ENCODE peak calls at places on chromosomes 13 and 19, in five cellular contexts. One of them, this sample, is unnamed. For H4K20me1, the result is how much of the 10 kb centered on the place peaks cover.

GRCh38 chr13:47829684-47830083 is 171.4 kb downstream of the SUCLA2 start:
- DNase-seq in GM12878: no peak
- DNase-seq in H1: no peak
- DNase-seq in HepG2: no peak
- DNase-seq in K562: no peak
- DNase-seq in this sample: no peak

GRCh38 chr19:32877323-32877912 is 7.9 kb upstream of the SLC7A9 start:
- DNase-seq in K562: no peak
- DNase-seq in HepG2: no peak
- DNase-seq in GM12878: no peak
- DNase-seq in H1: peak
- DNase-seq in this sample: no peak

GRCh38 chr19:11306337-11306736 is 10.4 kb downstream of the TSPAN16 start:
- DNase-seq in GM12878: no peak
- DNase-seq in HepG2: no peak
- DNase-seq in H1: no peak
- DNase-seq in K562: no peak
- DNase-seq in this sample: no peak

GRCh38 chr13:84400711-84401110 is 518.4 kb upstream of the SLITRK1 start:
- DNase-seq in HepG2: no peak
- DNase-seq in GM12878: no peak
- DNase-seq in H1: no peak
- DNase-seq in K562: no peak
- DNase-seq in this sample: no peak

GRCh38 chr13:32021785-32022184 is 9.8 kb upstream of the FRY start:
- DNase-seq in K562: no peak
- DNase-seq in GM12878: no peak
- DNase-seq in HepG2: no peak
- DNase-seq in H1: no peak
- DNase-seq in this sample: no peak

GRCh38 chr19:48686103-48686502 is 9.7 kb upstream of the FUT2 start:
- DNase-seq in GM12878: no peak
- DNase-seq in H1: no peak
- DNase-seq in K562: no peak
- DNase-seq in HepG2: peak
- DNase-seq in this sample: no peak

GRCh38 chr19:50719119-50719435 is 525 bp downstream of the SHANK1 start:
- DNase-seq in GM12878: no peak
- DNase-seq in HepG2: no peak
- DNase-seq in K562: no peak
- DNase-seq in H1: no peak
- DNase-seq in this sample: no peak

GRCh38 chr19:48379058-48379457 is 12.3 kb downstream of the KDELR1 start:
- DNase-seq in GM12878: no peak
- DNase-seq in HepG2: no peak
- DNase-seq in K562: no peak
- DNase-seq in H1: no peak
- DNase-seq in this sample: no peak

GRCh38 chr19:53432088-53432661 is 391 bp downstream of the ZNF761 start:
- DNase-seq in GM12878: no peak
- DNase-seq in H1: peak
- DNase-seq in K562: peak
- DNase-seq in HepG2: no peak
- DNase-seq in this sample: peak

GRCh38 chr13:110869805-110870706 is 44.8 kb downstream of the ANKRD10 start:
- DNase-seq in H1: peak
- DNase-seq in HepG2: peak
- DNase-seq in K562: peak
- DNase-seq in GM12878: no peak
- DNase-seq in this sample: peak

GRCh38 chr13:73403362-73404150 is 344.8 kb downstream of the KLF5 start:
- DNase-seq in HepG2: no peak
- DNase-seq in K562: no peak
- DNase-seq in GM12878: no peak
- DNase-seq in H1: no peak
- DNase-seq in this sample: no peak

GRCh38 chr19:16506961-16507360 is 10.8 kb downstream of the C19orf44 start:
- DNase-seq in K562: peak
- DNase-seq in H1: no peak
- DNase-seq in HepG2: no peak
- DNase-seq in GM12878: no peak
- DNase-seq in this sample: no peak

GRCh38 chr13:73168993-73169401 is 110.2 kb downstream of the KLF5 start:
- DNase-seq in H1: no peak
- DNase-seq in HepG2: no peak
- DNase-seq in K562: no peak
- DNase-seq in GM12878: no peak
- DNase-seq in this sample: no peak

GRCh38 chr19:18520848-18521691 is 800 bp downstream of the ELL start:
- DNase-seq in K562: peak
- DNase-seq in GM12878: no peak
- DNase-seq in H1: peak
- DNase-seq in HepG2: no peak
- DNase-seq in this sample: no peak

GRCh38 chr19:43586346-43586745 is 9.6 kb downstream of the IRGQ start:
- DNase-seq in HepG2: no peak
- DNase-seq in H1: no peak
- DNase-seq in GM12878: no peak
- DNase-seq in K562: no peak
- DNase-seq in this sample: peak

GRCh38 chr13:58619396-58620113 is 988.0 kb downstream of the PCDH17 start:
- DNase-seq in K562: no peak
- DNase-seq in GM12878: no peak
- DNase-seq in H1: no peak
- DNase-seq in HepG2: no peak
- DNase-seq in this sample: peak

GRCh38 chr19:48565090-48565489 is 13.1 kb downstream of the SULT2B1 start:
- DNase-seq in H1: no peak
- DNase-seq in K562: no peak
- DNase-seq in HepG2: peak
- DNase-seq in GM12878: no peak
- DNase-seq in this sample: no peak

GRCh38 chr13:40652588-40652940 is 13.9 kb downstream of the FOXO1 start:
- DNase-seq in H1: no peak
- DNase-seq in GM12878: no peak
- DNase-seq in K562: no peak
- DNase-seq in HepG2: no peak
- DNase-seq in this sample: no peak

GRCh38 chr13:113667771-113668490 is 912 bp downstream of the GRK1 start:
- DNase-seq in H1: no peak
- DNase-seq in GM12878: no peak
- DNase-seq in HepG2: no peak
- DNase-seq in K562: no peak
- DNase-seq in this sample: no peak

GRCh38 chr19:34327851-34328250 is 37.1 kb upstream of the GPI start:
- DNase-seq in GM12878: no peak
- DNase-seq in HepG2: no peak
- DNase-seq in K562: peak
- DNase-seq in H1: no peak
- DNase-seq in this sample: no peak

GRCh38 chr13:102911336-102911735 is 65.5 kb downstream of the ERCC5 start:
- DNase-seq in K562: no peak
- DNase-seq in HepG2: no peak
- DNase-seq in GM12878: no peak
- DNase-seq in H1: no peak
- DNase-seq in this sample: no peak

GRCh38 chr13:25232937-25233515 is 54.3 kb downstream of the MTMR6 start:
- DNase-seq in GM12878: no peak
- DNase-seq in HepG2: peak
- DNase-seq in K562: peak
- DNase-seq in H1: no peak
- DNase-seq in this sample: peak

GRCh38 chr13:73412933-73413332 is 354.1 kb downstream of the KLF5 start:
- DNase-seq in H1: no peak
- DNase-seq in K562: no peak
- DNase-seq in HepG2: no peak
- DNase-seq in GM12878: no peak
- DNase-seq in this sample: no peak

GRCh38 chr19:30666301-30666803 is 294.2 kb downstream of the ZNF536 start:
- DNase-seq in GM12878: no peak
- DNase-seq in HepG2: peak
- DNase-seq in H1: peak
- DNase-seq in K562: peak
- DNase-seq in this sample: peak

GRCh38 chr13:108270442-108270841 is 924 bp downstream of the TNFSF13B start:
- DNase-seq in K562: no peak
- DNase-seq in HepG2: no peak
- DNase-seq in H1: no peak
- DNase-seq in GM12878: no peak
- DNase-seq in this sample: peak

GRCh38 chr13:25886438-25887214 is 165.2 kb downstream of the SHISA2 start:
- DNase-seq in GM12878: no peak
- DNase-seq in H1: no peak
- DNase-seq in HepG2: no peak
- DNase-seq in K562: no peak
- DNase-seq in this sample: no peak

GRCh38 chr19:53357821-53358581 is 7.5 kb upstream of the ZNF525 start:
- DNase-seq in H1: peak
- DNase-seq in GM12878: no peak
- DNase-seq in K562: peak
- DNase-seq in HepG2: no peak
- DNase-seq in this sample: peak

GRCh38 chr13:96662036-96662435 is 332.2 kb downstream of the OXGR1 start:
- DNase-seq in K562: no peak
- DNase-seq in HepG2: no peak
- DNase-seq in GM12878: no peak
- DNase-seq in H1: no peak
- DNase-seq in this sample: no peak

DNA sequence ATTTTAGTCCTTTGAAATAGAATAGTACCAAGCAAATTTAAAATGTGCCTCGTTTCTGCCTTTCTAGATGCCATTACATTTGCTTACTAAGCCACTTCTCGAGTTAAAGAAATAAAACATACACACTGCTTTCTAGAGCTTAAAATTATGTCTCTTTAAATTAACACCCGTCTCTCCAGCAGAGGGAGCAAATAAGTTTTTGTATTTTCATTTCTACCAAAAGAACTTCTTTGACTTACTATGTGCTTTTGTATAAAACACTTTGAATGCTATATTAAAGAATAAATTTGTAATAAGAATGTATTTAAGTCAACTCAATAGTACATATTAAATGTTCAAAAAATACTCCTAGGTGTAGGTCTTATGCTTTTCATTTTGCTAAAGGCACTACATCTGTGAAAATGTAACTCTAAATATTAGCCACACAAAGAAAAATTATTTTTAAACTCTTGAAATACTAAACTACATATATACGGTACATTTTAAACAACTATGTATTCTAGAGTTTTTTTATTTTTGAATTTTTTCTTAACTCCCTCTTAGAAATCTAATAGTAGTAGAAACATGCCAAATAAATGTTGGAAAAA is 269.3 kb upstream of the MIR17HG start:
- DNase-seq in GM12878: no peak
- DNase-seq in K562: no peak
- DNase-seq in HepG2: no peak
- DNase-seq in H1: no peak
- DNase-seq in this sample: peak
- TF ChIP-seq SIN3A in GM12878: no peak
- TF ChIP-seq SIN3A in K562: no peak
- TF ChIP-seq SIN3A in HepG2: no peak
- TF ChIP-seq SIN3A in H1: no peak
- TF ChIP-seq SIN3A in this sample: no peak

GRCh38 chr13:28329395-28330158 is 165.4 kb downstream of the FLT1 start:
- DNase-seq in H1: no peak
- DNase-seq in GM12878: no peak
- DNase-seq in K562: no peak
- DNase-seq in HepG2: no peak
- DNase-seq in this sample: no peak
- TF ChIP-seq GABPA in H1: no peak
- TF ChIP-seq GABPA in GM12878: no peak
- TF ChIP-seq GABPA in K562: no peak
- TF ChIP-seq GABPA in HepG2: no peak
- TF ChIP-seq GABPA in this sample: no peak

GRCh38 chr19:54457773-54458647 is 5.6 kb downstream of the LENG9 start:
- DNase-seq in H1: no peak
- DNase-seq in HepG2: no peak
- DNase-seq in K562: peak
- DNase-seq in GM12878: no peak
- DNase-seq in this sample: no peak
- H4K20me1 ChIP-seq in H1: under half
- H4K20me1 ChIP-seq in HepG2: under half
- H4K20me1 ChIP-seq in K562: under half
- H4K20me1 ChIP-seq in GM12878: under half
- H4K20me1 ChIP-seq in this sample: half or more

GRCh38 chr13:88142653-88143052 is 471.5 kb downstream of the SLITRK5 start:
- DNase-seq in K562: no peak
- DNase-seq in GM12878: no peak
- DNase-seq in H1: no peak
- DNase-seq in HepG2: no peak
- DNase-seq in this sample: no peak

DNA sequence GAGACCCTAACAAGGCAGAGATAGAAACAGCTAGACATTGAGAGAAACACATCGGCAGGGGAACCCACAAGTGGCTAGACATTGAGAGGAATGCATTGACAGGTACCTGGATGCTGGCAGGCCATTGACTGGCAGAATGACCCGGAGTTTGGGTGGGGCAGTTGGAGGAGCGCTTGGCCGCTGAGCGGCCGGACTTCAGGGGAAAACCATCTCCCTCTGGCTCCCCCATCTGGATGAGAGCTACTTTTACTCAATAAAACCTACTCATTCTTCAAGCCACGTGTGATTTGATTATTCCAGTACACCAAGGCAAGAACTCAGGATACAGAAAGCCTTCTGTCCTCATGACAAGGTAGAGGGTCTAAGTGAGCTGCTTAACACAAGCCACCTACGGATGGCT is 473.4 kb downstream of the SLITRK5 start:
- DNase-seq in HepG2: no peak
- DNase-seq in GM12878: no peak
- DNase-seq in H1: no peak
- DNase-seq in K562: no peak
- DNase-seq in this sample: no peak
- TF ChIP-seq SIN3A in HepG2: no peak
- TF ChIP-seq SIN3A in GM12878: no peak
- TF ChIP-seq SIN3A in H1: no peak
- TF ChIP-seq SIN3A in K562: no peak
- TF ChIP-seq SIN3A in this sample: no peak

GRCh38 chr13:74575729-74576125 is 441.5 kb upstream of the KLF12 start:
- DNase-seq in GM12878: no peak
- DNase-seq in K562: peak
- DNase-seq in HepG2: no peak
- DNase-seq in H1: peak
- DNase-seq in this sample: peak
- TF ChIP-seq GABPA in GM12878: no peak
- TF ChIP-seq GABPA in K562: peak
- TF ChIP-seq GABPA in HepG2: no peak
- TF ChIP-seq GABPA in H1: no peak
- TF ChIP-seq GABPA in this sample: no peak

DNA sequence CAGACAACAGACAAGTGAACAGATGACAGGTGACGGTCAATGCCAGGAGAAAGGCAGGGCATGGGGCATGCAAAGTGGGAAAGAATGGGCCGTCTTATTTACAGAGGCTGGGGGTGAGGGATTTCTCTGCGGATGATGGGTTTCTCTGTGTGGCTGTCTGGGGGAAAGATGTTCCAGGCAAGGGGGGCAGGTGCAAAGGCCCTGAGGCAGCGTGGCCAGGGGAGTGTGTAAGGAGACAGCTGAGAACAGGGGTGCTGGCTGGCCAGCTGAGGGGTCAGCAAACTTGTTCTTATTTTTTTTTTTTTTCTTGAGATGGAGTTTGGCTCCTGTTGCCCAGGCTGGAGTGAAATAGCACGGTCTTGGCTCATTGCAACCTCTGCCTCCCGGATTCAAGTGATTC is 21.8 kb upstream of the RANBP3 start:
- DNase-seq in K562: no peak
- DNase-seq in H1: no peak
- DNase-seq in HepG2: no peak
- DNase-seq in GM12878: no peak
- DNase-seq in this sample: no peak
- H4K20me1 ChIP-seq in K562: under half
- H4K20me1 ChIP-seq in H1: under half
- H4K20me1 ChIP-seq in HepG2: under half
- H4K20me1 ChIP-seq in GM12878: under half
- H4K20me1 ChIP-seq in this sample: under half